ENCODE peak calls at places on chromosomes 6 and 20, in five cellular contexts. F is mucosa of descending colon; U is CD4-positive, alpha-beta memory T cell; I is sigmoid colon; E is uterus. Z is an unnamed sample. For H3K36me3 and H3K4me1, the result is how much of the 10 kb centered on the place peaks cover.

GRCh38 chr6:44047179-44047546 is 80.1 kb downstream of the MRPL14 start:
- DNase-seq in I (peak), U (no peak), F (no peak), E (no peak), Z (no peak)

GRCh38 chr6:345747-346388 is 45.7 kb upstream of the IRF4 start:
- DNase-seq in U (no peak), I (no peak), F (no peak), E (peak), Z (no peak)

GRCh38 chr20:34636648-34637047 is 40.2 kb downstream of the PIGU start:
- DNase-seq in I (no peak), E (no peak), F (no peak), U (no peak), Z (no peak)

GRCh38 chr20:47758517-47759450 is 26.5 kb downstream of the SULF2 start:
- DNase-seq in F (no peak), E (no peak), U (no peak), I (no peak), Z (no peak)

GRCh38 chr6:41784581-41785171 is 2.8 kb upstream of the TOMM6 start:
- DNase-seq in E (no peak), F (no peak), I (no peak), U (no peak), Z (no peak)

GRCh38 chr6:47303861-47304260 is 5.8 kb downstream of the TNFRSF21 start:
- DNase-seq in U (no peak), I (no peak), F (no peak), E (no peak), Z (no peak)

GRCh38 chr20:44748005-44748370 is 2.3 kb downstream of the KCNK15 start:
- DNase-seq in E (no peak), F (no peak), U (no peak), I (no peak), Z (no peak)

GRCh38 chr6:17045581-17046322 is 56.1 kb upstream of the STMND1 start:
- DNase-seq in F (no peak), E (no peak), U (no peak), I (no peak), Z (no peak)

GRCh38 chr6:16758163-16758975 is 2.9 kb downstream of the ATXN1 start:
- DNase-seq in U (peak), I (no peak), E (no peak), F (no peak), Z (peak)

GRCh38 chr6:134935076-134935475 is 14.8 kb downstream of the ALDH8A1 start:
- DNase-seq in E (no peak), F (no peak), U (no peak), I (no peak), Z (peak)

GRCh38 chr6:56521454-56521853 is 121.2 kb downstream of the DST start:
- DNase-seq in I (no peak), E (no peak), U (no peak), F (no peak), Z (no peak)

GRCh38 chr20:24254480-24254879 is 214.9 kb upstream of the SYNDIG1 start:
- DNase-seq in U (no peak), I (no peak), E (no peak), F (no peak), Z (no peak)

GRCh38 chr20:37303637-37304036 is 14.2 kb downstream of the MANBAL start:
- DNase-seq in U (no peak), E (no peak), I (peak), F (no peak), Z (no peak)

GRCh38 chr6:100309174-100309573 is 155.5 kb downstream of the SIM1 start:
- DNase-seq in F (no peak), E (no peak), I (no peak), U (no peak), Z (no peak)

GRCh38 chr20:59912609-59913008 is 20.8 kb downstream of the SYCP2 start:
- DNase-seq in E (no peak), F (no peak), I (no peak), U (no peak), Z (no peak)

GRCh38 chr6:43962458-43962857 is 164.8 kb downstream of the MRPL14 start:
- DNase-seq in E (no peak), I (no peak), F (no peak), U (no peak), Z (no peak)

GRCh38 chr6:11064836-11065235 is 20.7 kb upstream of the ELOVL2 start:
- DNase-seq in I (no peak), F (no peak), E (no peak), U (no peak), Z (no peak)

GRCh38 chr20:34720266-34720665 is 16.1 kb downstream of the TP53INP2 start:
- DNase-seq in U (no peak), I (no peak), F (no peak), E (no peak), Z (no peak)

GRCh38 chr6:156595481-156595880 is 181.7 kb upstream of the ARID1B start:
- DNase-seq in F (no peak), U (no peak), I (no peak), E (no peak), Z (no peak)

GRCh38 chr6:155154158-155154830 is 109.5 kb upstream of the CLDN20 start:
- DNase-seq in I (no peak), U (no peak), E (peak), F (no peak), Z (peak)

GRCh38 chr20:41118632-41119031 is 18.7 kb upstream of the PLCG1 start:
- DNase-seq in I (no peak), U (no peak), F (no peak), E (no peak), Z (no peak)

GRCh38 chr6:40349566-40350192 is 237.5 kb downstream of the LRFN2 start:
- DNase-seq in F (no peak), E (no peak), I (peak), U (no peak), Z (no peak)

GRCh38 chr6:20400476-20401402 is 940 bp upstream of the E2F3 start:
- DNase-seq in E (peak), U (peak), I (peak), F (peak), Z (peak)

GRCh38 chr6:157008568-157008967 is 231.4 kb downstream of the ARID1B start:
- DNase-seq in U (no peak), E (no peak), F (no peak), I (no peak), Z (no peak)

GRCh38 chr20:36408219-36408618 is 102.1 kb downstream of the DLGAP4 start:
- DNase-seq in E (no peak), F (peak), U (no peak), I (no peak), Z (peak)

GRCh38 chr6:43628392-43629103 is 516 bp downstream of the GTPBP2 start:
- DNase-seq in U (peak), E (peak), I (peak), F (peak), Z (peak)

GRCh38 chr20:8223096-8223870 is 91.2 kb downstream of the PLCB1 start:
- DNase-seq in F (no peak), U (no peak), E (no peak), I (no peak), Z (no peak)

GRCh38 chr6:17418281-17419188 is 25.1 kb downstream of the CAP2 start:
- DNase-seq in I (no peak), U (no peak), F (no peak), E (peak), Z (no peak)

GRCh38 chr20:53609501-53610445 is 16.1 kb upstream of the ZNF217 start:
- DNase-seq in U (peak), F (peak), I (peak), E (no peak), Z (peak)

GRCh38 chr6:50925548-50925947 is 106.9 kb downstream of the TFAP2B start:
- DNase-seq in U (no peak), E (no peak), F (no peak), I (no peak), Z (no peak)

GRCh38 chr6:158666637-158667359 is 16.9 kb downstream of the SYTL3 start:
- DNase-seq in U (no peak), E (no peak), F (no peak), I (peak), Z (no peak)

GRCh38 chr6:161613711-161614110 is 339.9 kb upstream of the AGPAT4 start:
- DNase-seq in F (no peak), E (no peak), U (no peak), I (no peak), Z (no peak)

GRCh38 chr20:39137299-39137698 is 175.2 kb downstream of the DHX35 start:
- DNase-seq in I (no peak), E (no peak), U (no peak), F (no peak), Z (no peak)

GRCh38 chr20:50509923-50510705 is at the start of gene PTPN1:
- DNase-seq in F (peak), E (peak), U (peak), I (peak), Z (peak)

GRCh38 chr6:143096403-143096802 is 35.7 kb downstream of the AIG1 start:
- DNase-seq in E (no peak), I (no peak), U (no peak), F (no peak), Z (no peak)

GRCh38 chr20:36093025-36093803 is 61.3 kb upstream of the EPB41L1 start:
- DNase-seq in I (peak), E (peak), F (peak), U (peak), Z (peak)

DNA sequence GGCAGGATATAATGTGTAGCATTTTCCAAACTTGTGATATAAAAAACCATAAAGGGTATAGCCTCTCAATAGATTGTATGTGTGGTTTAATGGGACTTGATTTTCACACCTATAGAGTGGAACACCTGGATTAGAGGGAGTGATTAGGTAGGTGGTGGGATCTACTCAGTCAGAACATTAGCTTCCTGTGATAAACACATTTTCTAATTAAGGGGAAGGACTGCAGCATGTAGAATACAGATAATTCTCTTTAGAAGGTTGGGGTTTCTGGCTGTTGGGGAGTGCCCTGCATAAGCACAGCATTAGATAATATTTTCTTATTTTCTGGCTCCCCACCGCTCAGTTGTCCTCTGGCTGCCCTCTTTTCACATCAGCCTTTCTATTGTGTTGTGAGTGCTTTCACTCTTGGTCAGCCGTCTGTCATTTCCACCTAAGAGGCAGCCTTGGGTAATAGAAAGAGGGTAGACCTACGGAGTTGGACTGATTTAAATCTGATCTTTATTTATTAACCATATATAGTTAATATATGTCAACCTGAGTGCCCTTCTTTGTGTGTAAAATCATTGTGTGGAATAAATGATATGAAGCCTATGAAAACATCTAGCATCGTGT is 8.0 kb downstream of the CSE1L start:
- DNase-seq in E (no peak), F (no peak), I (no peak), U (no peak), Z (no peak)
- H3K36me3 ChIP-seq in E (under half), F (under half), I (under half), U (under half), Z (under half)

DNA sequence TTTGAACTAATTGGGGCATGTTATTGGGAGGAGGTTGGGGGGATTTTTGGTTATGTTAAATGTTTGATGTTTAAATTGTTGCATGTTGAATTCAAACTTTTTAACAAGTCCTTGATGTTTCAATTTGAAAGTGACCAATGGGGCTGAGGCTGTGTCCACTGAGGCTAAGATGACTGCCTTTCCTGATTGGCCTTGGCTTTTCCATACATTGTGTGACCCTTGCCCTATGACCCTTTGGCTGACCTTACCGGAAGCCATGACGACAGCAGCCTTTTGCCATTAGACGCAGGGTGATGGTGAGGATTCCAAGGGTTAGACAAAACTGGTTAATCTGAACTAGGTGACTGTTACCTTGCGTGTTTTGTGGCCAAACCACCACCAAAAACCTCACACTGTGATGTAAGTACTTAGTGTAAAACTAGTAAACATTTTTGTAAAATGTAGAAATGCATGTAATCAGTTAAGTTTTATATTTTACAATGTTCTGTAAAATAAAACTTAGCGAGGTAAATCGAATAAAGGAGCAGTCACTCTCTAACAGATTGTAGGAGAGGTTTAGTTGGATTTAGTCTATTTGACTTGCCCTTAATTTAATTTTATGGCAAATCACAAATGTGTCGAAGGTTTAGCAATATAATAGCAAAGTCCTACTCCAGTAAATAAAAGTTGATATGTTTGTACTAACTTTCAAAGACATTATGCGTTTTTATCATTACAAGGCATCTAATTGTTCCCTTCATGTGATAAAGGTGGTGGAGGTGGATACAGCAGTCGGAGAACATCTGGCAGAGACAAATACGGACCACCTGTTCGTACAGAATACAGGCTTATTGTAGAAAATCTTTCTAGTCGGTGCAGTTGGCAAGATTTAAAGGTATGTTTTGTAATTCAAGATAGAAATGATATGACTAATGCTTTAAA is 1.6 kb downstream of the SRSF6 start:
- DNase-seq in U (peak), E (peak), F (no peak), I (no peak), Z (no peak)
- H3K4me1 ChIP-seq in U (under half), E (under half), F (under half), I (under half), Z (under half)

GRCh38 chr6:89862698-89863097 is 31.6 kb upstream of the GJA10 start:
- DNase-seq in E (no peak), F (no peak), U (no peak), I (no peak), Z (no peak)

GRCh38 chr6:89862281-89862680 is 32.0 kb upstream of the GJA10 start:
- DNase-seq in F (no peak), I (no peak), E (no peak), U (no peak), Z (no peak)

DNA sequence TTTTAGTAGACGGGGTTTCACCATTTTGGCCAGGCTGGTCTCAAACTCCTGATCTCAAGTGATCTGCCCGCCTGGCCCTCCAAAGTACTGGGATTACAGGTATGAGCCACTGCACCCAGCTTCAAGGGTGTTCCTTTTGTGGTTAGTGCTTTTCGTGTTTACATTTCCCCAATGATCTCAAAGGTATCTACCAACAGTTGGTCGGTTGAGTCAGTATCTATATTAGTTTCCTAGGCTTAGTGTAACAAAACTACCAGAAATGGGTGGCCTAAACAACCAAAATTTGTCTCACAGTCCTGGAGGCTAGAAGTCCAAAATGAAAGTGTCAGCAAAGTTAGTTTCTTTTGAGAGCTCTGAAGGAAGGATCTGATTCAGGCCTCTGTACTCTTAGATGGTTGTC is 30.1 kb downstream of the CASP8AP2 start:
- DNase-seq in I (no peak), F (no peak), E (no peak), U (no peak), Z (no peak)
- H3K36me3 ChIP-seq in I (under half), F (under half), E (under half), U (half or more), Z (under half)

DNA sequence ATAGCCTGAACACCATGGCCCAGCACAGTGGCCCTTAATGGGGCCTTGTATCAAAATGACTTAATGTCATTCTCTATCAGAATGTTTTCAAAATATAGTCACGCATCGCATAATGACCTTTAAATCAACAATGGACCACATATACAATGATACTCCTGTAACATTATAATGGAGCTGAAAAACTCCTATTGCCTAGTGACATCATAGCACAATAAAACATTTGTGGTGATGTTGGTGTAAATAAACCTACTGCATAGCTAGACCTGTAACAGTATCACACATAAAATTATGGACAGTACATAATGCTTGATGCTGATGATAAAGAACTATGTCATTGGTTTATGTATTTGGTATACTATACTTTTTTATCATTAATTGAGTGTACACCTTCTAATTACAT is 9.3 kb downstream of the ELOVL5 start:
- DNase-seq in E (no peak), U (no peak), F (no peak), I (no peak), Z (no peak)
- H3K4me1 ChIP-seq in E (under half), U (half or more), F (under half), I (under half), Z (under half)

GRCh38 chr6:75081047-75081446 is 124.8 kb downstream of the COL12A1 start:
- DNase-seq in F (no peak), I (no peak), E (no peak), U (no peak), Z (no peak)
- H3K36me3 ChIP-seq in F (under half), I (under half), E (under half), U (under half), Z (under half)

DNA sequence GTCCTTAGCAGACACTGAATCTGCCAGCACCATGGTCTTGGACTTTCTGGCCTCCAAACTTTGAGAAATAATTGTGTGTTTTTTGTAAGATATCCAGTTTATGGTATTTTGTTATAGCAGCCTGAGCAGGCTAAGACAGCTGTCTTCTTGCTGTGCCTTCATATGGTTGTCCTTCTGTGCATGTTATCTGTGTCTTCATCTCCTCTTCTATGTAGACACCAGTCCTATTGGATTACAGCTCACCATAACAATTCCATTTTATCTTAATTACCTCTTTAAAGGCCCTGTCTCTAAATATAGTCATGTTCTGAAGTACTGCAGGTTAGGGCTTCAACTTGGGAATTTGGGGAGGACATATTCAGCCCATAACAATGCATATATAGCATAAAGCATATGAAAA is 44.3 kb upstream of the REV3L start:
- DNase-seq in F (no peak), I (no peak), U (no peak), E (no peak), Z (no peak)
- H3K4me1 ChIP-seq in F (under half), I (under half), U (under half), E (under half), Z (under half)

Z was measured in hepatocyte.